ENCODE peak calls at places on chromosomes 1 and 21, in eight cellular contexts. S is upper lobe of right lung, V is mucosa of descending colon, K is coronary artery, U is HFFc6, E is transverse colon, G is lower lobe of right lung, O is mammary epithelial cell. N is an unnamed sample.
A peak's percentile ranks its signal among the peaks of the same experiment; 100 is the strongest.

GRCh38 chr1:172885976-172886375 is 164.8 kb downstream of the TNFSF18 start:
- DNase-seq in U (peak; percentile 62), S (no peak), O (no peak), E (no peak), G (no peak), V (no peak), K (no peak), N (no peak)

GRCh38 chr1:246043556-246043955 is 463.5 kb downstream of the SMYD3 start:
- DNase-seq in E (no peak), S (no peak), K (no peak), O (peak; percentile 10), V (no peak), G (no peak), U (no peak), N (peak; percentile 26)

GRCh38 chr1:204264805-204265204 is 51.0 kb upstream of the GOLT1A start:
- DNase-seq in G (no peak), S (no peak), O (no peak), U (no peak), V (no peak), E (no peak), K (no peak), N (no peak)

GRCh38 chr1:1291023-1291528 is 10.8 kb downstream of the SCNN1D start:
- DNase-seq in G (no peak), S (no peak), E (peak; percentile 45), V (no peak), O (no peak), U (no peak), K (no peak), N (no peak)

GRCh38 chr1:222828939-222829338 is 14.1 kb downstream of the DISP1 start:
- DNase-seq in O (no peak), E (no peak), U (no peak), G (no peak), V (no peak), K (no peak), S (no peak), N (no peak)

GRCh38 chr1:168618351-168618750 is 41.9 kb downstream of the XCL1 start:
- DNase-seq in V (no peak), K (no peak), U (no peak), S (no peak), E (no peak), G (no peak), O (no peak), N (no peak)

GRCh38 chr1:200354243-200354642 is 55.6 kb downstream of the ZNF281 start:
- DNase-seq in V (no peak), O (peak; percentile 48), E (no peak), U (no peak), G (no peak), S (no peak), K (no peak), N (peak; percentile 85)

GRCh38 chr1:220918285-220918951 is 39.2 kb downstream of the HLX start:
- DNase-seq in K (no peak), S (no peak), U (no peak), V (no peak), E (no peak), O (no peak), G (no peak), N (no peak)

GRCh38 chr1:156794506-156795373 is 21.9 kb downstream of the SH2D2A start:
- DNase-seq in E (no peak), O (no peak), K (no peak), G (no peak), V (no peak), S (no peak), U (peak; percentile 39), N (no peak)

GRCh38 chr1:15046487-15047165 is 106.9 kb upstream of the TMEM51 start:
- DNase-seq in V (peak; percentile 63), E (peak; percentile 65), U (peak; percentile 72), O (peak; percentile 67), S (peak; percentile 81), G (peak; percentile 81), K (no peak), N (peak; percentile 82)

GRCh38 chr1:7555391-7556185 is 215.5 kb upstream of the VAMP3 start:
- DNase-seq in U (no peak), O (peak; percentile 82), V (no peak), G (no peak), S (peak; percentile 42), E (no peak), K (no peak), N (no peak)

GRCh38 chr1:246032111-246032551 is 474.9 kb downstream of the SMYD3 start:
- DNase-seq in E (no peak), G (no peak), U (no peak), O (no peak), K (no peak), V (no peak), S (no peak), N (no peak)

GRCh38 chr1:210230149-210230695 is 2.4 kb upstream of the SERTAD4 start:
- DNase-seq in S (no peak), E (no peak), K (no peak), V (no peak), G (no peak), U (no peak), O (peak; percentile 17), N (no peak)

GRCh38 chr21:33655591-33656221 is 13.4 kb downstream of the ITSN1 start:
- DNase-seq in O (peak; percentile 89), K (no peak), U (peak; percentile 88), S (no peak), V (no peak), E (no peak), G (no peak), N (peak; percentile 90)

GRCh38 chr1:243740255-243740999 is 109.6 kb downstream of the AKT3 start:
- DNase-seq in E (no peak), S (no peak), K (no peak), O (no peak), V (no peak), U (no peak), G (no peak), N (peak; percentile 37)

DNA sequence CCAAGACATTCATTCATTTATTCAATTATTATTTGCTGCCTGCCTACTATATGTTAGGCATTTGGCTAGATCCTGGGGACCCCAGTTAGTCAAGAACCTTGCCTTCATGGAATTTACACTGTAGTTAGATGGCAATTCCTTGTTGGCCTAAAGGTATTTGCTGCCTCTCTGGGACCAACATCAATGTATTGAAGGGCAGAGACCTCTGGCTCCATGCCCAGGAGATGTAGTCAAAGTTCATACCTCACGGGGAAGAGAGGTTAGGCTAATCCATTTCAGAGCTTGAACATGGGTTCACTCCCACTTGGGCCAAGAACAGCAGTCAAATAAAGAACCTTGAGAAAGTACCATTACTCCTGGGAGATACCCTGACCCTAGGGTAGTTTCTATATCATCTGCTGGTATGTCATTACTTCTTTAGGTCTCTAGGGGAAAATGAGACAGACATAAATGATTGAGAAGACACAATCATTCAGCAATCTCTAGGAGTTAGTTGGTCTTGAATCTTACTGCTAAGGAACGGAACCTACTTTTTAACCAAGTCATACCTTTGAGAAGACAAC is 32.0 kb downstream of the SORT1 start:
- DNase-seq in O (no peak), G (no peak), K (no peak), S (no peak), V (no peak), U (no peak), E (peak; percentile 69), N (no peak)
- TF ChIP-seq CTCF in O (no peak), G (no peak), K (no peak), S (no peak), V (no peak), U (no peak), E (no peak), N (no peak)

GRCh38 chr1:71916894-71917293 is 365.4 kb downstream of the NEGR1 start:
- DNase-seq in S (no peak), O (no peak), U (no peak), V (no peak), G (no peak), K (no peak), E (no peak), N (no peak)

GRCh38 chr1:71921197-71921596 is 361.1 kb downstream of the NEGR1 start:
- DNase-seq in O (no peak), V (no peak), K (no peak), U (no peak), S (no peak), G (no peak), E (no peak), N (no peak)

GRCh38 chr1:71918630-71919029 is 363.7 kb downstream of the NEGR1 start:
- DNase-seq in V (no peak), K (no peak), G (no peak), O (no peak), U (no peak), E (no peak), S (no peak), N (no peak)

GRCh38 chr1:71919812-71920509 is 362.4 kb downstream of the NEGR1 start:
- DNase-seq in G (no peak), K (no peak), U (no peak), E (no peak), O (no peak), S (no peak), V (no peak), N (no peak)

GRCh38 chr1:71921935-71922559 is 360.3 kb downstream of the NEGR1 start:
- DNase-seq in U (no peak), G (no peak), V (no peak), S (no peak), E (no peak), O (no peak), K (no peak), N (no peak)
- TF ChIP-seq CTCF in U (no peak), G (no peak), V (no peak), S (no peak), E (no peak), O (no peak), K (no peak), N (no peak)

DNA sequence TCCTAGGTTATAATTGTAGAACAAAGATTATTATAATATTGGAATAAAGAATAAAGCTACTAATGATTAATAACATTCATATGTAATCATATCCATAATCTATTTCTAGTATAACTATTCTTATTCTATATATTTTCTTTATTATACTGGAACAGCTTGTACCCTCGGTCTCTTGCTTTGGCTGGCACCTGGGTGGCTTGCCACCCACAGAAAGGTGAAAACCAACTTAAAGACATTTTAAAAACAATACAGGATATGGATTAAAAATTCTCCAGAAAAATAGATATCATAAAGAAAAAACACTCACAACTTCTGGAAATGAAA is 80.0 kb upstream of the PRRC2C start:
- DNase-seq in S (no peak), V (no peak), G (no peak), O (no peak), U (no peak), K (no peak), E (no peak), N (no peak)
- TF ChIP-seq CTCF in S (no peak), V (no peak), G (no peak), O (no peak), U (peak; percentile 19), K (no peak), E (no peak), N (no peak)

DNA sequence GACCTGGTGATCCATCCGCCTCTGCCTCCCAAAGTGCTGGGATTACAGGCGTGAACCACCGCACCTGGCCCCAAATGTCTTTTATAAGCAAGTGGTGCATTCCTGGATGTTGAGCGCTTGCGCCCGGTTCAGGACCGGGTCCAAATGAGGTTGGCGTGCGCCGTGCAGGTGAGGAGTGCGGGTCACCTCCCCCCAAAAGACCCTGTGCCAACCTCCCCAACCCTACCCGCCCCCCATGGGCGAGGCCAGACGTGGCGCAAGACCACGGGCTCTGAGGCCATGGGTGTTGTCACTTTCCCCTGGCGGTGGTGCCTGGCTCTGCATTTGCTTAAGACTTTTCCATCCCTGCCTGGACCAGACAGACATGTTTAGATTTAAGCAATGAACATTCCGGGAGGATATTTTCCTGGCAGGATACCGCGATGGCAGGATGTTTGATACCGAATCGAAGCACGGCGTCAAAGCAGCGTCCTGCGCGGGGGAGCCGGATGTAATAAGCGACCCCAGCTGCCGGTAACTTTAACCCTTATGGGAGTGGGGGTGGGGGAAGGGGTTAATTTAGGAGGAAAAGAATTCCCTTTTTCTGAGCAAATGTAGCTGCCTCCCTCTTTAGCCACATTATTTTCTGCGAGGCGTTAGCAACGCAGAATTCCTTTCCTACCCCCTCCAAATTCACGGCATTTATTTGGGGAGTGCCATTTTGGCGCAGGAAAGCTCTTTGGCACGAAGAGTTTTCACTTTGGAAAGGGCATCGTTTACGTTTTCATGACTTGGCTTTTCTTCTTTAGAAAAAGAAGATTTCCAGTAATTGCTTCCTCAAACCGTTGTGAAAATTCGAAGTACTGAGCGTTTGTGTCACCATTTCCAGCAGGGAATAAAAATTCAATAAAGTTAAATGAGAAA is 27.8 kb upstream of the RNF187 start:
- DNase-seq in S (peak; percentile 77), G (no peak), V (peak; percentile 78), E (peak; percentile 58), O (peak; percentile 74), U (peak; percentile 59), K (no peak), N (peak; percentile 87)
- TF ChIP-seq CTCF in S (peak; percentile 56), G (peak; percentile 59), V (peak; percentile 59), E (peak; percentile 70), O (peak; percentile 84), U (peak; percentile 89), K (peak; percentile 62), N (peak; percentile 77)